ENCODE peak calls at places on chromosome 22, in four cellular contexts. One of them, this sample, is unnamed.

GRCh38 chr22:35549338-35549737 is 8.7 kb downstream of the RASD2 start:
- DNase-seq in IMR-90: no peak
- DNase-seq in K562: no peak
- DNase-seq in GM12878: no peak
- DNase-seq in this sample: no peak

GRCh38 chr22:48650323-48651035 is 1177.2 kb downstream of the BRD1 start:
- DNase-seq in IMR-90: no peak
- DNase-seq in K562: no peak
- DNase-seq in GM12878: no peak
- DNase-seq in this sample: no peak

GRCh38 chr22:47200273-47201051 is 438.0 kb downstream of the TBC1D22A start:
- DNase-seq in IMR-90: no peak
- DNase-seq in K562: no peak
- DNase-seq in GM12878: no peak
- DNase-seq in this sample: no peak

GRCh38 chr22:45977551-45978274 is 751 bp upstream of the WNT7B start:
- DNase-seq in IMR-90: peak; percentile 22
- DNase-seq in K562: no peak
- DNase-seq in GM12878: no peak
- DNase-seq in this sample: peak; percentile 54

GRCh38 chr22:45235101-45235777 is 5.5 kb downstream of the KIAA0930 start:
- DNase-seq in IMR-90: no peak
- DNase-seq in K562: no peak
- DNase-seq in GM12878: peak; percentile 81
- DNase-seq in this sample: no peak

GRCh38 chr22:45180280-45180679 is 16.6 kb downstream of the NUP50 start:
- DNase-seq in IMR-90: no peak
- DNase-seq in K562: no peak
- DNase-seq in GM12878: no peak
- DNase-seq in this sample: no peak

GRCh38 chr22:24593810-24594568 is 1.1 kb upstream of the LRRC75B start:
- DNase-seq in IMR-90: no peak
- DNase-seq in K562: no peak
- DNase-seq in GM12878: no peak
- DNase-seq in this sample: no peak

GRCh38 chr22:47600791-47601400 is 838.4 kb downstream of the TBC1D22A start:
- DNase-seq in IMR-90: no peak
- DNase-seq in K562: no peak
- DNase-seq in GM12878: no peak
- DNase-seq in this sample: no peak

GRCh38 chr22:46060292-46061123 is 83.5 kb upstream of the WNT7B start:
- DNase-seq in IMR-90: no peak
- DNase-seq in K562: no peak
- DNase-seq in GM12878: no peak
- DNase-seq in this sample: no peak

GRCh38 chr22:27682438-27682837 is 119.1 kb downstream of the MN1 start:
- DNase-seq in IMR-90: no peak
- DNase-seq in K562: peak; percentile 60
- DNase-seq in GM12878: no peak
- DNase-seq in this sample: no peak

GRCh38 chr22:44640618-44641155 is 61.3 kb upstream of the PRR5 start:
- DNase-seq in IMR-90: no peak
- DNase-seq in K562: no peak
- DNase-seq in GM12878: no peak
- DNase-seq in this sample: no peak

GRCh38 chr22:20803696-20804324 is 29.9 kb downstream of the SERPIND1 start:
- DNase-seq in IMR-90: peak; percentile 44
- DNase-seq in K562: peak; percentile 84
- DNase-seq in GM12878: no peak
- DNase-seq in this sample: peak; percentile 39

GRCh38 chr22:20750461-20751184 is 23.3 kb upstream of the SERPIND1 start:
- DNase-seq in IMR-90: peak; percentile 90
- DNase-seq in K562: peak; percentile 77
- DNase-seq in GM12878: peak; percentile 59
- DNase-seq in this sample: peak; percentile 25

GRCh38 chr22:23534201-23534850 is 45.8 kb downstream of the IGLL1 start:
- DNase-seq in IMR-90: no peak
- DNase-seq in K562: no peak
- DNase-seq in GM12878: no peak
- DNase-seq in this sample: no peak

GRCh38 chr22:24153353-24153752 is 27.9 kb upstream of the SUSD2 start:
- DNase-seq in IMR-90: peak; percentile 69
- DNase-seq in K562: no peak
- DNase-seq in GM12878: no peak
- DNase-seq in this sample: no peak

GRCh38 chr22:45903355-45904149 is 73.4 kb downstream of the WNT7B start:
- DNase-seq in IMR-90: peak; percentile 69
- DNase-seq in K562: no peak
- DNase-seq in GM12878: no peak
- DNase-seq in this sample: no peak

GRCh38 chr22:29314537-29315285 is 786 bp downstream of the RASL10A start:
- DNase-seq in IMR-90: no peak
- DNase-seq in K562: no peak
- DNase-seq in GM12878: no peak
- DNase-seq in this sample: no peak

GRCh38 chr22:29313126-29314071 is 2.1 kb downstream of the RASL10A start:
- DNase-seq in IMR-90: no peak
- DNase-seq in K562: no peak
- DNase-seq in GM12878: no peak
- DNase-seq in this sample: peak; percentile 70

GRCh38 chr22:29312218-29313125 is 3.0 kb downstream of the RASL10A start:
- DNase-seq in IMR-90: no peak
- DNase-seq in K562: no peak
- DNase-seq in GM12878: no peak
- DNase-seq in this sample: no peak

GRCh38 chr22:29315286-29316195 is at the start of gene RASL10A:
- DNase-seq in IMR-90: no peak
- DNase-seq in K562: no peak
- DNase-seq in GM12878: no peak
- DNase-seq in this sample: no peak

GRCh38 chr22:29314074-29314473 is 1.4 kb downstream of the RASL10A start:
- DNase-seq in IMR-90: no peak
- DNase-seq in K562: no peak
- DNase-seq in GM12878: no peak
- DNase-seq in this sample: no peak
- TF ChIP-seq ELK1 in IMR-90: no peak
- TF ChIP-seq ELK1 in K562: no peak
- TF ChIP-seq ELK1 in GM12878: no peak
- TF ChIP-seq ELK1 in this sample: no peak

GRCh38 chr22:18990355-18991137 is 54.5 kb upstream of the PRODH start:
- DNase-seq in IMR-90: no peak
- DNase-seq in K562: no peak
- DNase-seq in GM12878: no peak
- DNase-seq in this sample: no peak

GRCh38 chr22:18988958-18989357 is 52.9 kb upstream of the PRODH start:
- DNase-seq in IMR-90: no peak
- DNase-seq in K562: no peak
- DNase-seq in GM12878: no peak
- DNase-seq in this sample: no peak

GRCh38 chr22:18985761-18986160 is 49.7 kb upstream of the PRODH start:
- DNase-seq in IMR-90: no peak
- DNase-seq in K562: no peak
- DNase-seq in GM12878: no peak
- DNase-seq in this sample: no peak

GRCh38 chr22:18984564-18984963 is 48.5 kb upstream of the PRODH start:
- DNase-seq in IMR-90: no peak
- DNase-seq in K562: no peak
- DNase-seq in GM12878: no peak
- DNase-seq in this sample: no peak

GRCh38 chr22:18987765-18988164 is 51.7 kb upstream of the PRODH start:
- DNase-seq in IMR-90: no peak
- DNase-seq in K562: peak; percentile 92
- DNase-seq in GM12878: no peak
- DNase-seq in this sample: no peak
- TF ChIP-seq BHLHE40 in IMR-90: no peak
- TF ChIP-seq BHLHE40 in K562: no peak
- TF ChIP-seq BHLHE40 in GM12878: no peak
- TF ChIP-seq BHLHE40 in this sample: no peak

GRCh38 chr22:36938886-36939285 is 25.5 kb downstream of the CSF2RB start:
- DNase-seq in IMR-90: no peak
- DNase-seq in K562: no peak
- DNase-seq in GM12878: no peak
- DNase-seq in this sample: no peak

GRCh38 chr22:36938028-36938425 is 24.6 kb downstream of the CSF2RB start:
- DNase-seq in IMR-90: no peak
- DNase-seq in K562: no peak
- DNase-seq in GM12878: no peak
- DNase-seq in this sample: no peak

GRCh38 chr22:36942561-36942960 is 29.1 kb downstream of the CSF2RB start:
- DNase-seq in IMR-90: no peak
- DNase-seq in K562: no peak
- DNase-seq in GM12878: no peak
- DNase-seq in this sample: no peak

GRCh38 chr22:36937319-36938027 is 24.0 kb downstream of the CSF2RB start:
- DNase-seq in IMR-90: no peak
- DNase-seq in K562: no peak
- DNase-seq in GM12878: no peak
- DNase-seq in this sample: no peak

GRCh38 chr22:36940676-36941075 is 27.2 kb downstream of the CSF2RB start:
- DNase-seq in IMR-90: no peak
- DNase-seq in K562: no peak
- DNase-seq in GM12878: peak; percentile 69
- DNase-seq in this sample: no peak
- TF ChIP-seq ELK1 in IMR-90: no peak
- TF ChIP-seq ELK1 in K562: no peak
- TF ChIP-seq ELK1 in GM12878: peak; percentile 39
- TF ChIP-seq ELK1 in this sample: no peak

GRCh38 chr22:38751422-38752346 is 4.1 kb downstream of the SUN2 start:
- DNase-seq in IMR-90: no peak
- DNase-seq in K562: no peak
- DNase-seq in GM12878: peak; percentile 65
- DNase-seq in this sample: no peak
- TF ChIP-seq BHLHE40 in IMR-90: no peak
- TF ChIP-seq BHLHE40 in K562: no peak
- TF ChIP-seq BHLHE40 in GM12878: peak; percentile 63
- TF ChIP-seq BHLHE40 in this sample: no peak

GRCh38 chr22:43126506-43127165 is 16.1 kb downstream of the BIK start:
- DNase-seq in IMR-90: peak; percentile 85
- DNase-seq in K562: peak; percentile 30
- DNase-seq in GM12878: no peak
- DNase-seq in this sample: peak; percentile 85
- TF ChIP-seq ELK1 in IMR-90: no peak
- TF ChIP-seq ELK1 in K562: no peak
- TF ChIP-seq ELK1 in GM12878: no peak
- TF ChIP-seq ELK1 in this sample: no peak

GRCh38 chr22:40560551-40560950 is 76.0 kb downstream of the MRTFA start:
- DNase-seq in IMR-90: peak; percentile 65
- DNase-seq in K562: peak; percentile 59
- DNase-seq in GM12878: no peak
- DNase-seq in this sample: no peak
- TF ChIP-seq BHLHE40 in IMR-90: no peak
- TF ChIP-seq BHLHE40 in K562: no peak
- TF ChIP-seq BHLHE40 in GM12878: no peak
- TF ChIP-seq BHLHE40 in this sample: no peak

GRCh38 chr22:19592464-19592863 is 68.3 kb upstream of the CLDN5 start:
- DNase-seq in IMR-90: no peak
- DNase-seq in K562: peak; percentile 13
- DNase-seq in GM12878: no peak
- DNase-seq in this sample: no peak
- TF ChIP-seq ELK1 in IMR-90: no peak
- TF ChIP-seq ELK1 in K562: no peak
- TF ChIP-seq ELK1 in GM12878: no peak
- TF ChIP-seq ELK1 in this sample: no peak

This sample was measured in A549.